ENCODE peak calls at places on chromosomes 3 and 15, in nine cellular contexts. Q, A, H, F, U, L, B, Z and J are unnamed samples.

GRCh38 chr15:40944510-40945296 is 8.6 kb upstream of the CHAC1 start:
- DNase-seq in Q (no peak), A (no peak), H (no peak), F (no peak), U (no peak), L (no peak), B (no peak), Z (no peak), J (no peak)

GRCh38 chr15:57867970-57868791 is 161.7 kb downstream of the POLR2M start:
- DNase-seq in Q (no peak), A (no peak), H (no peak), F (no peak), U (no peak), L (no peak), B (no peak), Z (no peak), J (no peak)

GRCh38 chr3:24336101-24336500 is 158.5 kb downstream of the THRB start:
- DNase-seq in Q (no peak), A (no peak), H (no peak), F (no peak), U (no peak), L (no peak), B (no peak), Z (no peak), J (no peak)

GRCh38 chr3:24088782-24089181 is 143.7 kb downstream of the NR1D2 start:
- DNase-seq in Q (no peak), A (no peak), H (no peak), F (peak), U (peak), L (peak), B (no peak), Z (no peak), J (peak)

GRCh38 chr3:4533489-4534443 is 40.6 kb downstream of the ITPR1 start:
- DNase-seq in Q (no peak), A (peak), H (no peak), F (no peak), U (no peak), L (no peak), B (peak), Z (no peak), J (no peak)

GRCh38 chr15:70259030-70259424 is 161.3 kb upstream of the TLE3 start:
- DNase-seq in Q (no peak), A (no peak), H (peak), F (peak), U (no peak), L (no peak), B (peak), Z (peak), J (no peak)

GRCh38 chr3:189099031-189099471 is 72.7 kb upstream of the TPRG1 start:
- DNase-seq in Q (no peak), A (peak), H (peak), F (no peak), U (no peak), L (no peak), B (peak), Z (peak), J (no peak)

GRCh38 chr3:184570501-184570900 is 8.9 kb downstream of the EPHB3 start:
- DNase-seq in Q (no peak), A (no peak), H (no peak), F (no peak), U (no peak), L (no peak), B (no peak), Z (no peak), J (no peak)

GRCh38 chr15:89034305-89034704 is 54.0 kb upstream of the ABHD2 start:
- DNase-seq in Q (no peak), A (no peak), H (no peak), F (peak), U (no peak), L (no peak), B (no peak), Z (no peak), J (no peak)
- TF ChIP-seq CTCF in Q (no peak), A (peak), H (no peak), F (peak), U (peak), L (no peak), B (no peak), Z (no peak), J (no peak)

GRCh38 chr3:138263104-138263503 is 66.5 kb downstream of the NME9 start:
- DNase-seq in Q (no peak), A (no peak), H (no peak), F (peak), U (no peak), L (no peak), B (no peak), Z (no peak), J (no peak)
- TF ChIP-seq CTCF in Q (no peak), A (peak), H (no peak), F (no peak), U (no peak), L (peak), B (no peak), Z (no peak), J (no peak)

DNA sequence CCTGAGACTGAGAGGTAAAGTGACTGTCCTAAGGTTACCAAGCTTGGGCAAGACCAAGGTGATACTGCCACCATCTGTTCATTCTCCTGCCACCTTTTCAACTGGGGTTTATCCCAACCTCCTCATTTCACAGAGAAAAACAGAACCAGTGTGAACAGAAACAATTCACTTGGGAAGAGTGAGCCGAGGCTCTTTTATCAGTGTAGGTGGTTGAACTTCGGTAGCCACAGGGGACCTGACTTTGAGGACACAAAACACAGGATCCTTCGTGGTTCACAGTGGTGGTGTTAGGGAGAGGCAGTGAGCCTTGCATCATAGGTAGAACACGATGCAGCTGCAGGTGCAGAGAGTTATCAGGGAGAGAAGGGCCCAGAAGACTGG is 72.8 kb upstream of the ICE2 start:
- DNase-seq in Q (no peak), A (no peak), H (no peak), F (no peak), U (no peak), L (no peak), B (no peak), Z (no peak), J (no peak)
- TF ChIP-seq CTCF in Q (no peak), A (peak), H (no peak), F (no peak), U (peak), L (peak), B (no peak), Z (no peak), J (no peak)

DNA sequence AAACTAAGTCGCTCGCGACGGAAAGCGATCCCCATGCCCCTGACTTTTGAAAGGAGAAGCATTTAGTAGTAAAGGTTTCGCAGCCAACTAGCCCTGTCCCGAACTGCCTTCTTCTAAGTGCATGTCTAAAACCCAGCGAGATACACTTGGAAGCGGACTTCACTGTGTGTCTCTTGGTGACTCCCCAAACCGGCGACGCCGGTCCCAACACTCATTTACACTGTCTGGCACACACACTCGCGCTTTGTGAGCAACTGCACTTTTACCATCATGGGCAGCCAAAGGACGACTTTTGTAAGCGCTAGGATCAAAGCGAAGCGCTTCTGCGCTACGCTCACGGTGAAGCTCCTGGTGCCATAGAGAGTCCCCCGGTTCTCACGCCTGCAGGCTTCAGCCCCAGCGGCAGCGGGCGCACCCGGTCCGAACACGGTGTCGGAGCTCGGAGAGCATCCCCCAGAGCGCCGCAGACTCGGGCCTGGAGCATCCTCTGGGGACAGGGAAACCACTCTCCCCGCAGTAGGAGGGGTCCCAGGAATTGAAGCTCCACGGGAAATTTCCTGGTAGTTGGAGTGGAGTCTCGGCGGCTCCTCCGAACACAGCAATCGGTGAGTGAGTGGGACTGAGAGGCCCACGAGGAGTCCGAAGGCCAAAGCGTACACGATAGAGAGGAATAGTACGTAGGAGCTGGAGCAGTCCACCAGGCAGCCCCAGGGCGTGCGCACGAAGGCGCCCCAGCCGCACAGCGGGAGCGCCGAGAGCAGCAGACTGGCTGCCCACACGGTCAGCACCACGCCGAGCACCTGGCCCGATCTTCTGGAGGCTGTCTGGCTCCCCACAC is 1.4 kb downstream of the GPR149 start:
- DNase-seq in Q (no peak), A (no peak), H (no peak), F (peak), U (no peak), L (no peak), B (peak), Z (no peak), J (no peak)
- TF ChIP-seq CTCF in Q (no peak), A (no peak), H (no peak), F (no peak), U (no peak), L (peak), B (no peak), Z (no peak), J (no peak)

GRCh38 chr15:55518641-55519040 is 10.6 kb upstream of the DNAAF4 start:
- DNase-seq in Q (no peak), A (no peak), H (no peak), F (no peak), U (no peak), L (no peak), B (no peak), Z (no peak), J (no peak)
- TF ChIP-seq CTCF in Q (no peak), A (peak), H (no peak), F (peak), U (no peak), L (no peak), B (no peak), Z (peak), J (no peak)

GRCh38 chr15:87623832-87624231 is 632.7 kb downstream of the NTRK3 start:
- DNase-seq in Q (no peak), A (no peak), H (no peak), F (no peak), U (no peak), L (no peak), B (no peak), Z (no peak), J (no peak)
- TF ChIP-seq CTCF in Q (no peak), A (no peak), H (no peak), F (no peak), U (peak), L (no peak), B (no peak), Z (no peak), J (no peak)

GRCh38 chr15:78317145-78317836 is 17.9 kb upstream of the SKIC8 start:
- DNase-seq in Q (no peak), A (no peak), H (peak), F (peak), U (no peak), L (peak), B (no peak), Z (no peak), J (no peak)
- TF ChIP-seq CTCF in Q (no peak), A (no peak), H (no peak), F (no peak), U (no peak), L (peak), B (no peak), Z (no peak), J (no peak)

GRCh38 chr3:193992062-193992461 is 143.9 kb upstream of the HES1 start:
- DNase-seq in Q (no peak), A (no peak), H (no peak), F (no peak), U (no peak), L (no peak), B (no peak), Z (no peak), J (no peak)
- TF ChIP-seq CTCF in Q (no peak), A (no peak), H (no peak), F (no peak), U (no peak), L (no peak), B (no peak), Z (no peak), J (no peak)

DNA sequence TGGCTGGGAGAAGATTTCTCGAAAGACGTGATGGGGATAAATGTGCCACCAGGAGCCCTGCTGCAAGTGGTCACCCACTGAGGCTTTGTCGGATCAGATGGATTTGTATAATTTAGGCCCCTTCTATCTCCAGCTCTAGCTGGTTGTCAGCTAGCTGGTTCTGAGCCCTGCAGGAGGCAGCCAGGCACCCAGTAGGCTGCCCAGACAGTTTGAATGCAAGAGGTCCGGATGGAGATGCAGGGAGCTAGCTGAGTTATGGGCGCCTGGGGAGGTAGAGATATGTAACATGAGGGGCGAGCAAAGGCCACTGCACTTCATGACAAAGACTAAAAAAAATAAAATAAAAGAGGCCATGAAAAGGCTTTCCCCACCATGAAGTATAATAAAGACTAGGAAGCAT is 35.1 kb upstream of the ADPGK start:
- DNase-seq in Q (no peak), A (no peak), H (no peak), F (no peak), U (no peak), L (no peak), B (no peak), Z (no peak), J (no peak)
- TF ChIP-seq CTCF in Q (no peak), A (no peak), H (no peak), F (no peak), U (no peak), L (no peak), B (no peak), Z (no peak), J (no peak)